ENCODE peak calls at places on chromosomes 12 and 14, in four cellular contexts. One of them, this sample, is unnamed.

GRCh38 chr14:70281938-70282337 is 77.5 kb downstream of the COX16 start:
- DNase-seq in GM12864: peak; percentile 7
- DNase-seq in A549: no peak
- DNase-seq in cardiac muscle cell: no peak
- DNase-seq in this sample: peak; percentile 43

GRCh38 chr12:121295746-121296617 is 527 bp downstream of the CAMKK2 start:
- DNase-seq in GM12864: no peak
- DNase-seq in A549: peak; percentile 39
- DNase-seq in cardiac muscle cell: peak; percentile 21
- DNase-seq in this sample: peak; percentile 34

GRCh38 chr12:12891646-12892355 is 439 bp downstream of the GPRC5A start:
- DNase-seq in GM12864: no peak
- DNase-seq in A549: no peak
- DNase-seq in cardiac muscle cell: no peak
- DNase-seq in this sample: no peak

GRCh38 chr12:40618621-40619020 is 73.6 kb upstream of the CNTN1 start:
- DNase-seq in GM12864: no peak
- DNase-seq in A549: no peak
- DNase-seq in cardiac muscle cell: no peak
- DNase-seq in this sample: no peak

GRCh38 chr12:6766651-6767300 is 613 bp downstream of the PTMS start:
- DNase-seq in GM12864: no peak
- DNase-seq in A549: peak; percentile 68
- DNase-seq in cardiac muscle cell: peak; percentile 89
- DNase-seq in this sample: peak; percentile 77

GRCh38 chr14:95255487-95255886 is 64.2 kb downstream of the CLMN start:
- DNase-seq in GM12864: no peak
- DNase-seq in A549: peak; percentile 83
- DNase-seq in cardiac muscle cell: peak; percentile 57
- DNase-seq in this sample: peak; percentile 55

GRCh38 chr12:28583771-28584261 is 393.6 kb downstream of the CCDC91 start:
- DNase-seq in GM12864: no peak
- DNase-seq in A549: peak; percentile 25
- DNase-seq in cardiac muscle cell: no peak
- DNase-seq in this sample: no peak

GRCh38 chr14:69716483-69717187 is 50.3 kb upstream of the SRSF5 start:
- DNase-seq in GM12864: no peak
- DNase-seq in A549: no peak
- DNase-seq in cardiac muscle cell: no peak
- DNase-seq in this sample: no peak

GRCh38 chr14:94005324-94005723 is 8.2 kb downstream of the CCDC197 start:
- DNase-seq in GM12864: no peak
- DNase-seq in A549: no peak
- DNase-seq in cardiac muscle cell: no peak
- DNase-seq in this sample: peak; percentile 45
- TF ChIP-seq CTCF in GM12864: peak; percentile 72
- TF ChIP-seq CTCF in A549: no peak
- TF ChIP-seq CTCF in cardiac muscle cell: peak; percentile 44
- TF ChIP-seq CTCF in this sample: peak; percentile 58

DNA sequence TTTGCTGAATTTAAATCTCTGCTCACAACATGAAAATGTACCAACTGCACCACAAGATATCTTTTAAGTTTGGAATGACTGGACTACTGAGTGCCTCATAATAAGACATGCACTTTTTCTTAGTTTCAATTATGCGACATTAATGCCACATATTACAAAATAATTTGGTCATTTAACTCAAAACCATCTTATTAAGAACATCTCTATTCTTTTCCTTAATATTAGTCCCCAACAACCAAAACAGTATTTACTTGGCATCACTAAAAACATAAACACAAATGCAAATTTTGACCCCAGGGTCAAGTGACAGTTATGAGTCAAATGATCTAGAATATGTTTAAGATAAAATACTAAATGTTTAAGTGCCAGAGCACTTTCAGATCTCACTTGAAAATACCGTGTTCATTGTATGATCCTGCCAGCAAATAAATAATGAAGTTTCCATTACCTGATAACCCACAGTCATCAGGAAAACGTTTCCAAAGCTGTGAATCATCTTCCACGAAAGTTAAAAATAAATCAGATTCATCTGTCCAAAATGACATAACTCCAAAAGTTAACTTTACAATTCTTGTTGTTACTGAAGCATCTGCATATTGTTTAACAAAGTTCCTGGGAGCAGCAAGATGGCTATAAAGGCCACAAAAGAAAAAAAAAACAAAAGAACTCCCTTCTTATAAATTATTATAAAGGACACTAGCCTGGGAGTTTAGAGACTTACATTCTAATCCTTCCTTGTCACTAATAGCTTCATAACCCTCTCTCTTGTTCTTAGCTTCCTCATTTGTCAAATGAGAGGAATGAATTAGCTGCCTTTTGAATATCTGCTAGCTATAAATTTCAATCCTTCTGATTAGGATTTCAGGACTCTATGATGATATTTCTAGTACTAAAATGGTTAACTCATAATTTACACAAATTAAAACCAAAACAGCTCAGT is 30.5 kb upstream of the AP4S1 start:
- DNase-seq in GM12864: no peak
- DNase-seq in A549: no peak
- DNase-seq in cardiac muscle cell: no peak
- DNase-seq in this sample: peak; percentile 46
- H3K4me3 ChIP-seq in GM12864: no peak overlapping the region
- H3K4me3 ChIP-seq in A549: no peak overlapping the region
- H3K4me3 ChIP-seq in cardiac muscle cell: no peak overlapping the region
- H3K4me3 ChIP-seq in this sample: no peak overlapping the region

GRCh38 chr12:75528272-75528671 is 16.9 kb upstream of the KRR1 start:
- DNase-seq in GM12864: no peak
- DNase-seq in A549: no peak
- DNase-seq in cardiac muscle cell: no peak
- DNase-seq in this sample: no peak

GRCh38 chr12:75526655-75527511 is 15.5 kb upstream of the KRR1 start:
- DNase-seq in GM12864: no peak
- DNase-seq in A549: peak; percentile 70
- DNase-seq in cardiac muscle cell: peak; percentile 81
- DNase-seq in this sample: peak; percentile 73

GRCh38 chr12:75528692-75529091 is 17.3 kb upstream of the KRR1 start:
- DNase-seq in GM12864: no peak
- DNase-seq in A549: no peak
- DNase-seq in cardiac muscle cell: no peak
- DNase-seq in this sample: no peak

GRCh38 chr12:75529826-75530225 is 18.4 kb upstream of the KRR1 start:
- DNase-seq in GM12864: no peak
- DNase-seq in A549: no peak
- DNase-seq in cardiac muscle cell: no peak
- DNase-seq in this sample: no peak

DNA sequence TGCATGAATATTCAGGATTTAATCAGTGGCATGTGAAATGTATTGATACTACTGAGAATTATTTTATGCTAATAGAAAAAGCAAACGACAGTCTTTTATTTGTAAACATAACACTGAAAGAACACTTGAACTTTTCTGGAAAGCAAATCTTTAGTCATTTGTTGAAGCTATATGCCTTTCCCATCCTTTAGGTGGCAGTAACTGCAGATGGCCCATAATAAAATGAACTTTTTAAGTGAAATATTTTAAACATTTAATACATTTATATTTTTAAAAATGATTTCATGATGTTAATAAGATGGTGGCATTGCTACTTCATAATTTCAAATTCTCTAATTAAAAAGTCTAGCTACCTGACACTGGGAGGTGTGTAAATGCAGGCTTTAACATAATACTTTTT is 13.9 kb upstream of the KRR1 start:
- DNase-seq in GM12864: no peak
- DNase-seq in A549: no peak
- DNase-seq in cardiac muscle cell: no peak
- DNase-seq in this sample: no peak
- TF ChIP-seq CTCF in GM12864: no peak
- TF ChIP-seq CTCF in A549: peak; percentile 20
- TF ChIP-seq CTCF in cardiac muscle cell: peak; percentile 40
- TF ChIP-seq CTCF in this sample: no peak

DNA sequence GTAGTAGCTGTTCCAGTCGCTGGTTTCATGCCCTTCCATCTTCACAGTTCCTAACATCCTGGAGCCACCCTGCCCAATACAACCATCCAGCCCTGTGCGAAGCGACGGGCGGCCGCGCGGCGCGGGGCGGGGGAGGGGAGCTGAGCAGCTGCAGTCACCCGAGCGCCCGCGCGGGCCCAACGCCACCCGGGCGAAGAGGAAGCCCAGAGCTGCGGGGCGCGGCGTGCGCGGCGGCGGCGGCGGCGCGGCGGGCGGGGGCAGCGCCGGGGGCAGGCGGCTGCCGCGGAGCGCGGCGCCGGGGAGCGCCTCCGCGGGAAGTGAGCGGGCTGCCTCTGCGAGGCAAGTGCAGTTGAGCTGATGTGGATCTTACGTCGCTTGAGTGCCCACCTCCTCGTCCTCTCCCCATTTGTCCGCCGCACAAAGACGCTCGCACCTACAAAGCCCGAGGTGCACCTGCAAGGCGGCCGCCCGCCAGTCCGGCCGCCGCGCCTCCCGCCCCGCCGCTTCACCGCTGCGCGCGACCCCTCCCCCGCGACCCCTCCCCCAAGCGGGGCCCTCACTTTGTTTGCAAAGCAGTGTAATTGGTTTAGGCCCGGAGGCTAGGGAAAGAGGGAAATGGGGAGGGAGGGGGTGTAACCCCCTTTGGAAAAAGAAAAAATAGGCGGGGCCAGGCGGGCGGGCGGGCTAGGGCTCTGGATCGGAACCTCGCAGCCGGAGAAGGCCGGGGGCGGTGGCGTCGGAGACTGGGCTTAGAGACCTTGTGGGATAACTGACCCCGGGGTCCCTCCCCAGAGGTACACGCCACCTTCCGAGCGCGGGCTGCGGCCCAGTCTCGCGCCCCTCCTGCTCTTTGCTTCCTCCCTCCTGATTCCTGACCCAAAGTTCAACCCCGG is at the start of the genes FOXA1 and TTC6:
- DNase-seq in GM12864: no peak
- DNase-seq in A549: peak; percentile 83
- DNase-seq in cardiac muscle cell: peak; percentile 48
- DNase-seq in this sample: no peak
- H3K4me3 ChIP-seq in GM12864: no peak within 1 kb of the TSS
- H3K4me3 ChIP-seq in A549: peak within 1 kb of the TSS; percentile 92
- H3K4me3 ChIP-seq in cardiac muscle cell: peak within 1 kb of the TSS; percentile 31
- H3K4me3 ChIP-seq in this sample: no peak within 1 kb of the TSS

GRCh38 chr12:117890137-117890536 is 78.7 kb downstream of the KSR2 start:
- DNase-seq in GM12864: no peak
- DNase-seq in A549: peak; percentile 34
- DNase-seq in cardiac muscle cell: no peak
- DNase-seq in this sample: peak; percentile 21
- TF ChIP-seq CTCF in GM12864: peak; percentile 31
- TF ChIP-seq CTCF in A549: no peak
- TF ChIP-seq CTCF in cardiac muscle cell: no peak
- TF ChIP-seq CTCF in this sample: peak; percentile 13

GRCh38 chr14:104664588-104664987 is 24.8 kb upstream of the INF2 start:
- DNase-seq in GM12864: no peak
- DNase-seq in A549: no peak
- DNase-seq in cardiac muscle cell: no peak
- DNase-seq in this sample: no peak
- H3K4me3 ChIP-seq in GM12864: no peak overlapping the region
- H3K4me3 ChIP-seq in A549: no peak overlapping the region
- H3K4me3 ChIP-seq in cardiac muscle cell: no peak overlapping the region
- H3K4me3 ChIP-seq in this sample: no peak overlapping the region

GRCh38 chr12:124162151-124163110 is 132.5 kb upstream of the RFLNA start:
- DNase-seq in GM12864: no peak
- DNase-seq in A549: peak; percentile 12
- DNase-seq in cardiac muscle cell: no peak
- DNase-seq in this sample: peak; percentile 7
- TF ChIP-seq CTCF in GM12864: peak; percentile 18
- TF ChIP-seq CTCF in A549: no peak
- TF ChIP-seq CTCF in cardiac muscle cell: no peak
- TF ChIP-seq CTCF in this sample: no peak

GRCh38 chr12:104864668-104865067 is 93.4 kb downstream of the SLC41A2 start:
- DNase-seq in GM12864: no peak
- DNase-seq in A549: no peak
- DNase-seq in cardiac muscle cell: no peak
- DNase-seq in this sample: no peak

GRCh38 chr12:104863549-104863948 is 94.5 kb downstream of the SLC41A2 start:
- DNase-seq in GM12864: no peak
- DNase-seq in A549: no peak
- DNase-seq in cardiac muscle cell: no peak
- DNase-seq in this sample: no peak

GRCh38 chr12:104865080-104865479 is 93.0 kb downstream of the SLC41A2 start:
- DNase-seq in GM12864: peak; percentile 26
- DNase-seq in A549: no peak
- DNase-seq in cardiac muscle cell: no peak
- DNase-seq in this sample: peak; percentile 39

GRCh38 chr12:104870797-104871196 is 87.3 kb downstream of the SLC41A2 start:
- DNase-seq in GM12864: no peak
- DNase-seq in A549: no peak
- DNase-seq in cardiac muscle cell: no peak
- DNase-seq in this sample: peak; percentile 34

GRCh38 chr12:104866286-104866685 is 91.8 kb downstream of the SLC41A2 start:
- DNase-seq in GM12864: no peak
- DNase-seq in A549: no peak
- DNase-seq in cardiac muscle cell: no peak
- DNase-seq in this sample: no peak
- H3K4me3 ChIP-seq in GM12864: no peak overlapping the region
- H3K4me3 ChIP-seq in A549: no peak overlapping the region
- H3K4me3 ChIP-seq in cardiac muscle cell: no peak overlapping the region
- H3K4me3 ChIP-seq in this sample: no peak overlapping the region

GRCh38 chr12:10722502-10722904 is 620 bp downstream of the YBX3 start:
- DNase-seq in GM12864: no peak
- DNase-seq in A549: no peak
- DNase-seq in cardiac muscle cell: peak; percentile 57
- DNase-seq in this sample: peak; percentile 66
- TF ChIP-seq CTCF in GM12864: peak; percentile 31
- TF ChIP-seq CTCF in A549: no peak
- TF ChIP-seq CTCF in cardiac muscle cell: peak; percentile 20
- TF ChIP-seq CTCF in this sample: peak; percentile 34

GRCh38 chr14:104865631-104866441 is 768 bp downstream of the CEP170B start:
- DNase-seq in GM12864: no peak
- DNase-seq in A549: peak; percentile 58
- DNase-seq in cardiac muscle cell: peak; percentile 67
- DNase-seq in this sample: no peak

GRCh38 chr14:104866451-104867370 is 1.6 kb downstream of the CEP170B start:
- DNase-seq in GM12864: no peak
- DNase-seq in A549: no peak
- DNase-seq in cardiac muscle cell: no peak
- DNase-seq in this sample: no peak

GRCh38 chr14:104864267-104865068 is 600 bp upstream of the CEP170B start:
- DNase-seq in GM12864: no peak
- DNase-seq in A549: peak; percentile 70
- DNase-seq in cardiac muscle cell: peak; percentile 34
- DNase-seq in this sample: no peak

GRCh38 chr14:104863923-104864266 is 1.2 kb upstream of the CEP170B start:
- DNase-seq in GM12864: no peak
- DNase-seq in A549: no peak
- DNase-seq in cardiac muscle cell: no peak
- DNase-seq in this sample: no peak

DNA sequence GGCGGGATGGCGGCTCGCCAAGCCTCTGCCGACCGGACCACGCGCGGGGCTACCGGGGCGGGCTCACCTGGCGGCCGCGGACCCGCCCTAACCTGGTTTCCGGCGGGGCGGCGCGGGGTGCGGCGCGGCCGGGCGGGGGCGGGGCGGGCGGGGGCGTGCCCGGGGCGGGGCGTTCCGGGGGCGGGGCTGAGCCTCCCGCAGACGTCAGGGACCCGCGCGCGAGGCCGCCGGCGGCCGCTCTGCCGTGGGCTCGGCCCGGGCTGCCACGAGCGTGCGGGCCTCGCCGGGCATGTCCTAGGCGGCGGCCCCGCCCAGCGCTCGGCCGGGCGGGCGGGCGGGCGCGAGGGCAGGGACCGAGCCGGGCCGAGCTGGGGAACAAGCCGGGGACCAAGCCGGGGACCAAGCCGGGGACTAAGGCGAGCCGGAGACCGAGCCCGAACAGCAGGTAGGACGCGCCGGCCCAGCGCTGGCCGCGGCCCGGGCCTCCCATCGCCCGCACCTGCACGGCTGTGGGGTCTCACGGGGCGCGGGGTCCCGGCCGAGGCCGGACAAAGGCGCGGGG is at the start of gene CEP170B:
- DNase-seq in GM12864: no peak
- DNase-seq in A549: peak; percentile 39
- DNase-seq in cardiac muscle cell: peak; percentile 63
- DNase-seq in this sample: no peak
- H3K4me3 ChIP-seq in GM12864: peak within 1 kb of the TSS; percentile 36
- H3K4me3 ChIP-seq in A549: peak within 1 kb of the TSS; percentile 90
- H3K4me3 ChIP-seq in cardiac muscle cell: peak within 1 kb of the TSS; percentile 73
- H3K4me3 ChIP-seq in this sample: no peak within 1 kb of the TSS